ENCODE peak calls at places on chromosomes 4 and X, in five cellular contexts. O is ELR, Z is activated T-cell treated with anti-CD3 and anti-CD28 coated beads for 1 hour, J is sigmoid colon, T is Daoy. G is an unnamed sample.

GRCh38 chr4:140937866-140938265 is 181.7 kb upstream of the TBC1D9 start:
- DNase-seq in O (peak), Z (no peak), J (no peak), T (peak), G (no peak)

GRCh38 chr4:163553146-163553545 is 58.7 kb downstream of the TMA16 start:
- DNase-seq in O (no peak), J (no peak), Z (no peak), T (no peak), G (no peak)

GRCh38 chr4:53365121-53365485 is 758 bp downstream of the SCFD2 start:
- DNase-seq in O (peak), Z (no peak), T (peak), J (no peak), G (peak)

GRCh38 chr4:16165931-16166330 is 60.3 kb downstream of the TAPT1 start:
- DNase-seq in T (no peak), O (no peak), J (no peak), Z (no peak), G (no peak)

GRCh38 chrX:15483897-15484296 is 9.2 kb downstream of the PIR start:
- DNase-seq in J (no peak), T (no peak), Z (no peak), O (no peak), G (no peak)

GRCh38 chr4:42142586-42142985 is 9.9 kb downstream of the BEND4 start:
- DNase-seq in J (no peak), T (peak), O (peak), Z (no peak), G (no peak)

GRCh38 chr4:58649236-58649635 is 1539.1 kb upstream of the IGFBP7 start:
- DNase-seq in Z (no peak), J (no peak), T (no peak), O (no peak), G (no peak)

GRCh38 chr4:20487852-20488251 is 212.4 kb upstream of the PACRGL start:
- DNase-seq in T (no peak), J (no peak), O (peak), Z (no peak), G (no peak)

GRCh38 chr4:19309365-19309764 is 942.3 kb upstream of the SLIT2 start:
- DNase-seq in O (peak), J (no peak), T (peak), Z (no peak), G (no peak)

GRCh38 chrX:19545651-19546050 is 30.3 kb upstream of the MAP3K15 start:
- DNase-seq in O (no peak), J (no peak), Z (no peak), T (no peak), G (no peak)

GRCh38 chrX:109472939-109473713 is 8.8 kb downstream of the GUCY2F start:
- DNase-seq in T (peak), J (no peak), O (peak), Z (no peak), G (peak)

GRCh38 chrX:30586516-30586915 is 8.9 kb upstream of the TASL start:
- DNase-seq in T (no peak), O (no peak), Z (no peak), J (no peak), G (no peak)

GRCh38 chr4:184014301-184014700 is 109.2 kb downstream of the STOX2 start:
- DNase-seq in Z (no peak), T (no peak), J (no peak), O (no peak), G (no peak)

GRCh38 chrX:153495362-153495751 is 577 bp downstream of the BGN start:
- DNase-seq in J (no peak), T (peak), O (peak), Z (no peak), G (no peak)

GRCh38 chrX:109199726-109200125 is 282.2 kb downstream of the GUCY2F start:
- DNase-seq in T (no peak), O (no peak), Z (no peak), J (no peak), G (no peak)

GRCh38 chr4:95248713-95249401 is 299.9 kb downstream of the UNC5C start:
- DNase-seq in Z (no peak), T (no peak), J (no peak), O (no peak), G (no peak)

GRCh38 chr4:107838138-107838618 is 13.4 kb downstream of the SGMS2 start:
- DNase-seq in T (no peak), J (no peak), Z (no peak), O (no peak), G (no peak)

GRCh38 chr4:68985442-68985841 is 33.8 kb upstream of the UGT2A3 start:
- DNase-seq in O (no peak), T (no peak), Z (no peak), J (no peak), G (no peak)

G was measured in Caki2.